ENCODE peak calls at places on chromosome 1, in four cellular contexts. One of them, this sample, is unnamed.

GRCh38 chr1:95013948-95014574 is 58.7 kb downstream of the ALG14 start:
- DNase-seq in neuronal stem cell: no peak
- DNase-seq in MM.1S: no peak
- DNase-seq in neural progenitor cell: no peak
- DNase-seq in this sample: no peak

GRCh38 chr1:1182491-1183220 is 9.0 kb downstream of the TTLL10 start:
- DNase-seq in neuronal stem cell: no peak
- DNase-seq in MM.1S: no peak
- DNase-seq in neural progenitor cell: peak
- DNase-seq in this sample: peak

GRCh38 chr1:3349161-3349967 is 105.1 kb upstream of the ARHGEF16 start:
- DNase-seq in neuronal stem cell: peak
- DNase-seq in MM.1S: no peak
- DNase-seq in neural progenitor cell: peak
- DNase-seq in this sample: no peak

GRCh38 chr1:109719337-109719837 is 7.3 kb downstream of the GSTM5 start:
- DNase-seq in neuronal stem cell: no peak
- DNase-seq in MM.1S: peak
- DNase-seq in neural progenitor cell: peak
- DNase-seq in this sample: no peak

GRCh38 chr1:199742547-199742946 is 285.0 kb upstream of the NR5A2 start:
- DNase-seq in neuronal stem cell: no peak
- DNase-seq in MM.1S: no peak
- DNase-seq in neural progenitor cell: no peak
- DNase-seq in this sample: no peak

GRCh38 chr1:22760453-22760852 is 49.8 kb downstream of the EPHB2 start:
- DNase-seq in neuronal stem cell: no peak
- DNase-seq in MM.1S: no peak
- DNase-seq in neural progenitor cell: no peak
- DNase-seq in this sample: no peak

GRCh38 chr1:108816049-108816882 is 40.6 kb downstream of the AKNAD1 start:
- DNase-seq in neuronal stem cell: peak
- DNase-seq in MM.1S: no peak
- DNase-seq in neural progenitor cell: peak
- DNase-seq in this sample: peak

GRCh38 chr1:244386595-244386994 is 65.1 kb downstream of the ADSS2 start:
- DNase-seq in neuronal stem cell: no peak
- DNase-seq in MM.1S: no peak
- DNase-seq in neural progenitor cell: no peak
- DNase-seq in this sample: no peak

GRCh38 chr1:67780637-67781036 is 52.6 kb downstream of the GNG12 start:
- DNase-seq in neuronal stem cell: no peak
- DNase-seq in MM.1S: no peak
- DNase-seq in neural progenitor cell: no peak
- DNase-seq in this sample: no peak

DNA sequence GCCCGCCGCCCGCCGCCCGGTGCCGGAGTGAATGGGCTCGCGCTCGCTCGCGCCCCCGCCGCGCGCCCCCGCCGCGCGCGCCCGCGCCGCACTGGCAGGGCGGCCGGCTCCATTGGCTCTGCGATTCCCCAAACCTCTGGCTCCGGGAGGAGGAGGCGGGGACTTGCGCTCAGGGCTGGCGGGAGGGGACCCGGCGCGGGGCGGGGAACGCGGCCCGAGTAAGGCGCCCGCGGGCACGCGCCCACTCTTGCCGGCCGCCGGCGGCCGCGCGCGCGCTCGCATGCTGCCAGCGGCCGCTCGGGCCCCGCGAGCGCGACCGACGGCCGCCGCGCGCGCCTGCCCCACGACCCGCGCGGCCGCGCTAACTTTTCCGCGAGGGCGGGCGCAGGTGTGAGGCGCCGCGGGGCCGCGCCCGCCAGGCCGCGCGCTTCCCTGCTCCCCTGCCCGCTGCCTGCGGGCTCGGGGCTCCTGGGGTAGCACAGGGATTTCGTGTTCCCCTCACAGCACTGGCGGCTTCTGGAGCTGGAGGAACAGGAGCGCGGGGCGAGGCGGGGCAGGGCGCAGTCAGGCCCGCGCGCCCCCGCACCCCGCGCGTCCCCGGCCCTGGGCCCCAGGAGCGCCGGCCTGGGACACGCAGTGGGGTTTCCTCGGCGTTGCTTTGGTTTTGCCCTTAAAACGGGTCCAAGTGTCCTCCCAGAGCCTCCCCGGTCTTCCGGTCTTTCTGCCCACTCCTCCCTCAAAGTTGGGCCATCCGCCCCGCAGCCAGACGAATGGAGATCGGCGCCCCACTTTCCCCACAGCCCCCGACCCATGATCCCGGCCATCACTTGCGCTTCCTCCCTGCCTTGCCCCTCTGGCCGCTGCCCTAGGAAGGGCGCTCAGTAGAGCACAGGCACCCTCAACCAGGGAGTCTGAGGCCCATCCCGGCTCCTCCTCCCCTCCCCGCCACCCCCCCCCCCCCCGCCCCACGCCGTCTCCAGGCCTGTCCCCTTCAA is 101.5 kb downstream of the CASZ1 start:
- DNase-seq in neuronal stem cell: peak
- DNase-seq in MM.1S: peak
- DNase-seq in neural progenitor cell: peak
- DNase-seq in this sample: peak
- H3K4me3 ChIP-seq in neuronal stem cell: peak
- H3K4me3 ChIP-seq in MM.1S: no peak
- H3K4me3 ChIP-seq in neural progenitor cell: peak
- H3K4me3 ChIP-seq in this sample: peak

GRCh38 chr1:169561692-169562091 is 24.6 kb downstream of the F5 start:
- DNase-seq in neuronal stem cell: no peak
- DNase-seq in MM.1S: no peak
- DNase-seq in neural progenitor cell: no peak
- DNase-seq in this sample: no peak
- H2AFZ ChIP-seq in neuronal stem cell: no peak
- H2AFZ ChIP-seq in MM.1S: no peak
- H2AFZ ChIP-seq in neural progenitor cell: no peak
- H2AFZ ChIP-seq in this sample: no peak

GRCh38 chr1:170669036-170669435 is 5.1 kb downstream of the PRRX1 start:
- DNase-seq in neuronal stem cell: no peak
- DNase-seq in MM.1S: no peak
- DNase-seq in neural progenitor cell: peak
- DNase-seq in this sample: peak

GRCh38 chr1:170670751-170671628 is 7.1 kb downstream of the PRRX1 start:
- DNase-seq in neuronal stem cell: no peak
- DNase-seq in MM.1S: no peak
- DNase-seq in neural progenitor cell: peak
- DNase-seq in this sample: peak

GRCh38 chr1:170669586-170670332 is 5.8 kb downstream of the PRRX1 start:
- DNase-seq in neuronal stem cell: no peak
- DNase-seq in MM.1S: no peak
- DNase-seq in neural progenitor cell: no peak
- DNase-seq in this sample: peak

GRCh38 chr1:170666661-170667060 is 2.7 kb downstream of the PRRX1 start:
- DNase-seq in neuronal stem cell: no peak
- DNase-seq in MM.1S: no peak
- DNase-seq in neural progenitor cell: peak
- DNase-seq in this sample: peak

DNA sequence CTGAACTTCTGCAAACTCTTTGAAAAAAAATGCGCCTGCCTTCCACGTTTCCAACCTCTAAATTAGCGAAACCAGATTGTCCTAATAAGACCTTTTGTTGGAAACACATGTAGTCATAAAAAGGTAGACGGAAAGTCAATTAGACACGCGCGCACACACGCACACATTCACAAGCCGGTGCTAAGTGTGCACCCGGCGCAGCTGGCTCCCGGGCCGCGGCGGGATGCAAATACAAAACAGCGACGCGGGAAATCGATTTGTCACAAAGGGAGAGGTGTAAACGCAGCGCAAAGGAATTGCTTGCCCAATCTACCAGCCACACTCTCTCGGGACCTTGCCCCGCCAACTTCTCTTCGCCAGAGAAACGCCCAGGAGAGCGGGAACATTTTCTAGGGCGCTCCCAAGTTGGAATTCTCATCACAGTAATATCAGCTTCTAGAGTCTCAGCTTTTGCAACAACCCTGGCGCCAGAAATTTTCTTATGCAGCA is 4.4 kb downstream of the PRRX1 start:
- DNase-seq in neuronal stem cell: no peak
- DNase-seq in MM.1S: no peak
- DNase-seq in neural progenitor cell: peak
- DNase-seq in this sample: peak
- H3K4me3 ChIP-seq in neuronal stem cell: no peak
- H3K4me3 ChIP-seq in MM.1S: peak
- H3K4me3 ChIP-seq in neural progenitor cell: peak
- H3K4me3 ChIP-seq in this sample: peak

GRCh38 chr1:56034222-56034621 is 545.1 kb downstream of the PLPP3 start:
- DNase-seq in neuronal stem cell: no peak
- DNase-seq in MM.1S: no peak
- DNase-seq in neural progenitor cell: no peak
- DNase-seq in this sample: no peak
- H2AFZ ChIP-seq in neuronal stem cell: no peak
- H2AFZ ChIP-seq in MM.1S: no peak
- H2AFZ ChIP-seq in neural progenitor cell: no peak
- H2AFZ ChIP-seq in this sample: no peak

DNA sequence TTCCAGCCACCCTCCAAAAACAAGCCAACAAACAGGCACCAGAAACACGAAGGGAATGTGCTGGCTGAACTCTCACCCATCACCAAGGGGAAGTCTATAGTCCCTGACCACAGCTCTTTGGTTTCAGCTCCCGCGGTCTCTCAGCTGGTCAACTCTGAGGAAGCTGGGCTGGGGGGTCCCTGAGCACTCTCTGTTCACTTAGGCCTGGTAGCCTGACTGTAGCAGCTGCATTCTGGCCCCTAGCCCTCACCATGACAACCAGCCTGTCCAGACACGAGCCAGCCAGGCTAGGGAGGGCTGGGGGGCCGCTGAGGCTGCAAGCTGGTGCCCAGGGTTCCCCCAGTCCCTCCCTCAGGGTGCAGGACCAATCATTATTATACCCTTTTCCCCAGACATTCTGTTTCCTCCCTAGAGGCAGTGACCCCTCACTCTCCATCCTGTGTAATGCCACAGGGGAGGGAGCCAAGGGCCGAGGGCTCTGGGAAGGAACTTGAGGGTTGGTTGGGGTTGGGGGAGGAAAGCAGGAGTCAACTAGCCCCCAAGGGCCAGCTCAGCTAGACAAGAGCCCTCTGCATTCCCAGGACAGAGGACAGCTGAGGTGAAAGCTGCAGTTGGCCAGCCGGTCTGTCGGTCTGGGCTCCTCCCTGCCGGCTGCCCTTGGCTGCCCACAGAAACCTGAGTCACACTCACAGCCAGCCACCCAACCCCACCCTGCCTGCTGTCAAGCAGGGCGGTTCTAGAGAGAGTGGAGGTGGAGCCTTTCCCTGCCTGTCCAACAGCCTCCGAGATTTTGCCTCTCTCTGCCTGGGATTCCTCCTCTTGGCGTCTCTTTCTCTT is 1.2 kb upstream of the TRAPPC3 start:
- DNase-seq in neuronal stem cell: peak
- DNase-seq in MM.1S: peak
- DNase-seq in neural progenitor cell: peak
- DNase-seq in this sample: peak
- H3K4me3 ChIP-seq in neuronal stem cell: no peak
- H3K4me3 ChIP-seq in MM.1S: peak
- H3K4me3 ChIP-seq in neural progenitor cell: no peak
- H3K4me3 ChIP-seq in this sample: peak

DNA sequence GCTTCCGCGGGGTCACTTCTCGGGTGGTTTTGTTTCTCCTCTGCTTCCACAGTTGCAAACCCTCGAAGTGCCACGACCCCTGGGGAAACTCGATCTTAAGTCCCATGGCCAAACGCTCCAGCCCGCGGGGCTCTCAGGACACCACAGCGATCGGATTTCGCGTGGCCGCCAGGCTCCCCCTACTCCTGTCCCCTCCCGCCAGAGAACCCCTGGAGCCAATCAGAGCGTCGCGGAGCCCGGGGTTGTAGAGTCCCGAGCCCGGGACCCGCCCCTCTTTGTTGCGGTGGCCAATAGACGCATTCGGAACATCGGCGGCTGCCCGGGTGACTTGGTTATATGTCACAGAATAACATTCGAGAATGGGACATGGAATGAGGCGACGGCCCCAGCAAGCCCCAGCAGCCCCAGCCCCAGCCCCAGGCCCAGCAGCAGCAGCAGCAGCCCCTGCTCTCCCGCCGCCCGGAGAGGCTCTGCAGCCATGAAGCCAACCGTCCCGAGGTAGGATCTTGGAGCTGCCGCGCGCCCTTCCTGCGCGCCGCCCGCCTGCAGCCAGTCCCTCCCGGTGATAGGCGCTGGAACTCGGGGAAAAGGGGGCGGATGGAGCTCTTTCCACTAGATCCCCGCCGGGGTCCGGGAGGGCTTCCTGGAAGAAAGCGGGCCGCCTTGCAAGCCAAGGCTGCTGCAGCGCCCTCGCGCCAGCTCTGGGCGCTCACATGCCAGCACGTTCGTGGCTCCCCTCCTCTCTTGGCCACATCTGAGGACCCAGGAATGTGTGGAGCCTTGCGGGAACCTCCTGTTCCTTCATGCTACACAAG is at the start of gene VASH2:
- DNase-seq in neuronal stem cell: peak
- DNase-seq in MM.1S: peak
- DNase-seq in neural progenitor cell: peak
- DNase-seq in this sample: peak
- H2AFZ ChIP-seq in neuronal stem cell: peak
- H2AFZ ChIP-seq in MM.1S: peak
- H2AFZ ChIP-seq in neural progenitor cell: peak
- H2AFZ ChIP-seq in this sample: no peak